ENCODE peak calls at places on chromosomes 11 and 22, in six cellular contexts. Z, E, G, V, R and P are unnamed samples.

GRCh38 chr11:61153593-61154090 is 7.6 kb downstream of the VPS37C start:
- DNase-seq in Z (no peak), E (no peak), G (no peak), V (peak; percentile 26), R (no peak), P (peak; percentile 56)

GRCh38 chr22:49779853-49780271 is 47.8 kb downstream of the BRD1 start:
- DNase-seq in Z (no peak), E (no peak), G (no peak), V (no peak), R (no peak), P (no peak)

GRCh38 chr22:48755332-48755949 is 1072.2 kb downstream of the BRD1 start:
- DNase-seq in Z (no peak), E (no peak), G (no peak), V (no peak), R (no peak), P (no peak)

GRCh38 chr22:49307870-49308269 is 519.8 kb downstream of the BRD1 start:
- DNase-seq in Z (no peak), E (no peak), G (peak; percentile 27), V (no peak), R (no peak), P (no peak)

GRCh38 chr22:39292002-39292401 is 27.4 kb downstream of the RPL3 start:
- DNase-seq in Z (no peak), E (no peak), G (peak; percentile 37), V (no peak), R (no peak), P (no peak)

GRCh38 chr22:38223289-38223960 is 21.6 kb downstream of the MAFF start:
- DNase-seq in Z (no peak), E (no peak), G (no peak), V (no peak), R (no peak), P (no peak)

GRCh38 chr11:45927684-45928413 is 5.4 kb downstream of the LARGE2 start:
- DNase-seq in Z (peak; percentile 24), E (no peak), G (peak; percentile 63), V (no peak), R (no peak), P (no peak)

GRCh38 chr11:122334546-122335375 is 218.7 kb upstream of the BLID start:
- DNase-seq in Z (no peak), E (no peak), G (no peak), V (peak; percentile 76), R (no peak), P (no peak)

GRCh38 chr11:17019231-17019630 is 5.0 kb upstream of the PLEKHA7 start:
- DNase-seq in Z (no peak), E (peak; percentile 12), G (no peak), V (no peak), R (no peak), P (no peak)

GRCh38 chr11:130533113-130533803 is 84.8 kb downstream of the ADAMTS15 start:
- DNase-seq in Z (no peak), E (peak; percentile 28), G (no peak), V (no peak), R (no peak), P (no peak)

GRCh38 chr11:118910309-118911112 is 15.2 kb downstream of the BCL9L start:
- DNase-seq in Z (no peak), E (no peak), G (peak; percentile 88), V (peak; percentile 95), R (peak; percentile 75), P (peak; percentile 93)

GRCh38 chr11:2721163-2721935 is 21.6 kb upstream of the KCNQ1OT1 start:
- DNase-seq in Z (no peak), E (no peak), G (peak; percentile 65), V (no peak), R (no peak), P (no peak)

GRCh38 chr11:512895-513595 is 6.0 kb upstream of the RNH1 start:
- DNase-seq in Z (no peak), E (no peak), G (no peak), V (no peak), R (no peak), P (no peak)

GRCh38 chr11:70712471-70712870 is 314.1 kb downstream of the CTTN start:
- DNase-seq in Z (no peak), E (no peak), G (peak; percentile 62), V (peak; percentile 1), R (no peak), P (peak; percentile 14)

GRCh38 chr11:95085117-95085825 is 4.4 kb upstream of the ENDOD1 start:
- DNase-seq in Z (no peak), E (no peak), G (no peak), V (no peak), R (no peak), P (no peak)

GRCh38 chr11:75389276-75389605 is 10.1 kb upstream of the RPS3 start:
- DNase-seq in Z (no peak), E (no peak), G (no peak), V (no peak), R (no peak), P (no peak)

GRCh38 chr11:49995559-49995958 is 13.2 kb upstream of the OR4C12 start:
- DNase-seq in Z (no peak), E (peak; percentile 58), G (no peak), V (peak; percentile 63), R (peak; percentile 73), P (peak; percentile 59)

GRCh38 chr11:94130589-94131362 is 2.1 kb downstream of the PANX1 start:
- DNase-seq in Z (no peak), E (no peak), G (no peak), V (peak; percentile 96), R (no peak), P (peak; percentile 93)

GRCh38 chr11:45045692-45046471 is 95.2 kb upstream of the TP53I11 start:
- DNase-seq in Z (no peak), E (no peak), G (peak; percentile 80), V (peak; percentile 71), R (no peak), P (peak; percentile 78)

GRCh38 chr11:11871991-11872401 is 30.2 kb downstream of the USP47 start:
- DNase-seq in Z (no peak), E (no peak), G (no peak), V (no peak), R (no peak), P (no peak)

GRCh38 chr11:32895471-32895870 is 2.9 kb downstream of the QSER1 start:
- DNase-seq in Z (no peak), E (no peak), G (no peak), V (no peak), R (no peak), P (no peak)

GRCh38 chr22:49137216-49137840 is 690.3 kb downstream of the BRD1 start:
- DNase-seq in Z (no peak), E (no peak), G (no peak), V (no peak), R (no peak), P (no peak)

GRCh38 chr11:69726481-69726880 is 22.7 kb upstream of the FGF19 start:
- DNase-seq in Z (no peak), E (no peak), G (peak; percentile 57), V (no peak), R (no peak), P (no peak)

GRCh38 chr22:31327786-31328544 is 18.2 kb downstream of the PATZ1 start:
- DNase-seq in Z (no peak), E (no peak), G (no peak), V (no peak), R (no peak), P (no peak)

GRCh38 chr22:17903564-17904295 is 120.6 kb downstream of the MICAL3 start:
- DNase-seq in Z (no peak), E (no peak), G (no peak), V (no peak), R (no peak), P (no peak)

GRCh38 chr22:42673898-42674390 is 24.8 kb upstream of the CYB5R3 start:
- DNase-seq in Z (no peak), E (no peak), G (no peak), V (peak; percentile 90), R (peak; percentile 44), P (no peak)

GRCh38 chr11:1546536-1547466 is 25.3 kb downstream of the DUSP8 start:
- DNase-seq in Z (peak; percentile 90), E (peak; percentile 76), G (peak; percentile 64), V (no peak), R (no peak), P (peak; percentile 77)

GRCh38 chr22:37492428-37493344 is 6.5 kb upstream of the MFNG start:
- DNase-seq in Z (peak; percentile 84), E (no peak), G (no peak), V (peak; percentile 35), R (no peak), P (peak; percentile 49)

GRCh38 chr11:9941991-9942390 is 278.1 kb downstream of the SWAP70 start:
- DNase-seq in Z (no peak), E (no peak), G (no peak), V (no peak), R (no peak), P (no peak)